ENCODE peak calls at places on chromosomes 11 and 22, in four cellular contexts. M, N, P and L are unnamed samples. For H3K36me3, the result is how much of the 10 kb centered on the place peaks cover.

GRCh38 chr11:104781037-104781436 is 117.2 kb downstream of the CASP12 start:
- DNase-seq in M (no peak), P (no peak), N (no peak), L (no peak)

GRCh38 chr11:111870887-111871692 is at the start of gene ALG9:
- DNase-seq in M (peak), P (peak), N (peak), L (peak)

GRCh38 chr22:30210235-30210831 is 36.2 kb downstream of the LIF start:
- DNase-seq in N (no peak), P (no peak), M (peak), L (peak)

GRCh38 chr11:129701706-129702105 is 113.9 kb upstream of the TMEM45B start:
- DNase-seq in P (no peak), N (no peak), M (no peak), L (no peak)

GRCh38 chr22:49739138-49739537 is 88.5 kb downstream of the BRD1 start:
- DNase-seq in P (no peak), M (no peak), N (no peak), L (no peak)

GRCh38 chr11:3950996-3951662 is 95.7 kb downstream of the STIM1 start:
- DNase-seq in N (no peak), M (no peak), P (no peak), L (no peak)

GRCh38 chr22:38041760-38042584 is 15.2 kb upstream of the PICK1 start:
- DNase-seq in P (no peak), M (no peak), N (no peak), L (no peak)

GRCh38 chr11:119671048-119671447 is 58.0 kb downstream of the NECTIN1 start:
- DNase-seq in N (no peak), P (peak), M (peak), L (no peak)

GRCh38 chr11:74701351-74701750 is 29.9 kb downstream of the CHRDL2 start:
- DNase-seq in N (peak), P (no peak), M (no peak), L (no peak)

GRCh38 chr22:45077826-45078334 is 68.1 kb upstream of the PHF21B start:
- DNase-seq in P (no peak), M (no peak), N (no peak), L (no peak)

GRCh38 chr11:831951-832528 is 712 bp upstream of the CD151 start:
- DNase-seq in P (no peak), M (no peak), N (no peak), L (no peak)

GRCh38 chr22:37483594-37484114 is 2.5 kb downstream of the MFNG start:
- DNase-seq in N (no peak), M (no peak), P (no peak), L (no peak)

GRCh38 chr22:50292643-50293440 is 14.6 kb downstream of the PLXNB2 start:
- DNase-seq in N (peak), M (no peak), P (no peak), L (no peak)

GRCh38 chr11:85132839-85133238 is 494.3 kb downstream of the DLG2 start:
- DNase-seq in N (no peak), M (no peak), P (no peak), L (no peak)

GRCh38 chr11:112454841-112455240 is 194.2 kb upstream of the PLET1 start:
- DNase-seq in M (no peak), P (no peak), N (no peak), L (no peak)

GRCh38 chr22:48737461-48738203 is 1090.0 kb downstream of the BRD1 start:
- DNase-seq in N (no peak), P (peak), M (no peak), L (peak)

GRCh38 chr22:27597703-27598444 is 203.7 kb downstream of the MN1 start:
- DNase-seq in N (peak), P (no peak), M (no peak), L (peak)

GRCh38 chr11:118915941-118916841 is 9.5 kb downstream of the BCL9L start:
- DNase-seq in P (peak), M (no peak), N (no peak), L (no peak)

GRCh38 chr22:39926175-39927152 is 25.6 kb downstream of the GRAP2 start:
- DNase-seq in P (no peak), N (no peak), M (no peak), L (no peak)

GRCh38 chr11:115362997-115363396 is 141.2 kb downstream of the CADM1 start:
- DNase-seq in N (peak), M (no peak), P (no peak), L (no peak)

GRCh38 chr11:118596226-118596625 is 11.2 kb upstream of the PHLDB1 start:
- DNase-seq in P (no peak), N (no peak), M (no peak), L (no peak)

GRCh38 chr11:130344846-130345245 is 30.1 kb upstream of the ZBTB44 start:
- DNase-seq in P (no peak), M (no peak), N (no peak), L (no peak)

GRCh38 chr11:3231851-3232744 is at the start of gene MRGPRE:
- DNase-seq in P (peak), N (no peak), M (no peak), L (peak)

GRCh38 chr22:48424201-48424627 is 1403.5 kb downstream of the BRD1 start:
- DNase-seq in N (no peak), M (no peak), P (no peak), L (no peak)

DNA sequence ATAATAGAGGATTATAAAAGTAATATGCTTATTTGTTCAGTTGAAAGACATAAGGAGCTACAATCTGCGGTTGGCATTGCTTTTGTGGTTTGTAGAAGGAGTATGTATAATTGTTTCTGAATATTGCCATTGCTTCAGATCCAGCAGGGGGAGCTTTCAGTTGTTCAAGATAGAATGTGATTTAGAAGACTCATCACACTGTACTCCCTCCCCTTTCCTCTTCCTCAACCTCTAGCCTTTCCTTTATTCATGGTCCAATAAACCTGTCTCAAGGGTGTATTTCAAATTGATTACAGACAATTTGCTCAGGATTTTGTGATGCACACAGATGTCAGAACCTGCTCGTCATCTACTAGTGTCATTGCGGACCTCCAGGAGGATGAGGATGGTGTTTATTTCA is 9.8 kb downstream of the PRMT3 start:
- DNase-seq in N (peak), P (no peak), M (no peak), L (no peak)
- H3K36me3 ChIP-seq in N (half or more), P (under half), M (half or more), L (half or more)

DNA sequence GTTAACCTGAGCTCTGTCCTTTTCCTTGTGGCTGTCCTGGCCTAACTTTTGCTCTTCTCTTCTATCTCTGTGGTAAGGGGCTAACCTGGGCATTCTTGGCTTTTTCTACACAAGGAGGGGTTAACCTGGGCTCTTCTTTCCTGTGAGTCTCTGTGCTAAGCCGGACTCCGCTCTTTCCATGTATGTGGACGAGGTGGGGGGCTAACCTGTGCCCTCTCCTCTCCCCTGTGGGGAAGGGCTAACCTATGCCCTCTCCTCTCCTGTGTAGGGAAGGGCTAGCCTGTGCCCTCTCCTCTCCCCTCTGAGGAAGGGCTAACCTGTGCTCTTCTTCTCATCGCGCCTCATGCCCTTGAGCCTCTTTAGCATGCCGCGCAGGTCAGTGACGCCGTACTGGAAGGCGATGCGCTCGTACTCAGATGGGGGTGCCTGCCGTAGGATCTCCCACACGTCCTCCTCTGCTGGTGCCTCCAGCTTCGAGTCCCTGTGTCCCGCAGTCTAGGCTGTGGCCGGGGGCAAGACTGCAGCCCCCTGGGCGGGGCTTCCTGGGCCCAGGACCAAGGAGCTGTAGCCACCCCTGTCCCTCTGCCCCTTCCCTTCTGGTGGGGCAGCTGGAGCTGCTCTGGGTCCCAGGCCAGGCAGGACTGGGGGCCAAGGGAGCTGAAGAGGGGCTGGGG is 6.5 kb downstream of the MYBPC3 start:
- DNase-seq in M (no peak), N (no peak), P (no peak), L (no peak)
- H3K36me3 ChIP-seq in M (under half), N (under half), P (under half), L (under half)

DNA sequence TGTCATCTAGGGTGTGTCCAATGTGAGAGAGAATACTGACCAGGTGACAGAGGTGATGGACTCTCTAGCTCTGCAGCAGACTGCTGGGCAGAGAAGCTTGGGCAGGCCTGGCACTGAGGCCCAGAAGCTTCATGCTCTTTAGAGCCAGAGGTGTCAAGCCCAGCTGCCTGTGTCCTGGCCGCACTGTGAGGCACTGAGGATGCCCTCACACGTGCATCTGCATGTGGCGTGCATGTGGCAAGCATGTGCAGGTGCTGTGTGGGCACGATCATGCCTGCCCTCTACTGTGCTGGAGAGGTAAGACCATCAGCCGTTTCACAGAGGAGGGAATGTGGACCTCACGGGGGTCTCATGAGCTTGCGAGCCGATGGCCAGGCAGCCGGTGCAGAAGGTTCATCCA is 15.8 kb upstream of the TXNRD2 start:
- DNase-seq in P (peak), N (no peak), M (no peak), L (peak)
- H3K36me3 ChIP-seq in P (under half), N (under half), M (under half), L (under half)

DNA sequence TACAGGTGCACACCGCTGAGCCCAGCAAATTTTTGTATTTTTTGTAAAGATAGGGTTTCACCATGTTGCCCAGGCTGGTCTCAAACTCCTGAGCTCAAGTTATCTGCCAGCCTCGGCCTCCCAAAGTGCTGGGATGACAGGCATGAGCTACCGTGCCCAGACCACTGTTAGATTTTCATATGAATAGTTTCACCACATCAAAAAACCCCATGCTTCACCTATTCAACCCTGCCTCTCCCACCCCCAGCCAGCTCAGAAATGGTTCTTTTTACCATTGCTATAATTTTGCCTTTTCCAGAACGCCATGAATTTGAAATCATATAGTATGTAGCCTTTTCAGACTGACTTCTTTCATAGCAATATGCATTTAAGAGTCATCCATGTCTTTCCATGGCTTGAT is 37.9 kb downstream of the CDPF1 start:
- DNase-seq in P (no peak), N (no peak), M (no peak), L (no peak)
- H3K36me3 ChIP-seq in P (under half), N (under half), M (half or more), L (under half)

DNA sequence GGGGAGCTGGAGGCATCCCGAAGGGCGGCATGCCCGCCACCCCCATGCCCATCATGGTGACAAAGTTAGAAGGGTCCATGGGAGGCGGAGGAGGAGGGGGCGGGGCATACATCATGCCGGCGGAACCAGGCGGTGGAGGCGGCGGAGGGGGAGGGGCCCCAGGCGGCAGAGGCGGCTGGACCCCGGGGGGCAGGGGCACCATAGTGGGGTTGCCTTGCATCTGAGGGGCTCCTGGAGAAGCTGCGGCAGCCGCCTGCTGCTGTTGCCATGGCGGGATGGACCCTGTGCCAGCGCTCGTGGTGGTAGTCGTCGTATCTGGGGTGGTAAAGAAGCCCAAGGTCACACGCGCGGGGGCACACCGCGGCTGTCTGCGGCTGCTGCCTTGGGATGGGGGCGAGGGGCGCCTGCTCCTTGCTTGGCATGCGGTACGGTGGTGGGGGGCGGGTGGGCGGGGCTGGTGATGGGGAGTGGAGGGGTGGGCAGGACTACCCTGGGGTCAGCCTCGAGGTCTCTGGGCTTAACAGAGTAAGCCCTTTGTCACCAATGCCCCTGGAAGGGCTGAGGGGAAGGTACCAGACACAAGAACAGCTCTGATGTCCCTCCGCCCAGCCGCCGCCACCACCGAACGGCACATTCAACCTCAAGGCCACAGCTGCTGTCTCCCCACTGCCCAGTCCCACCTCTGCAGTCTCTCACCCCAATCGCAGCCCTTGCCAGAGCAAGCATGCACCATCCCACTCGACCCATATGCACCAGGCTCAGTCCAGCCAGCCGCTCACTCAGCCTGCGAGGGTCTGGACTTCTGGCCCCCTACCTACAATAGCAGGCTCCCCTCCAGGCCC is 6.3 kb upstream of the PYGM start:
- DNase-seq in N (no peak), M (no peak), P (peak), L (peak)
- H3K36me3 ChIP-seq in N (half or more), M (half or more), P (half or more), L (half or more)

GRCh38 chr11:133004369-133004768 is 527.9 kb downstream of the OPCML start:
- DNase-seq in P (no peak), M (no peak), N (no peak), L (no peak)
- H3K36me3 ChIP-seq in P (under half), M (under half), N (under half), L (under half)

GRCh38 chr11:133901316-133901715 is 55.5 kb downstream of the IGSF9B start:
- DNase-seq in N (no peak), P (peak), M (no peak), L (peak)

GRCh38 chr11:133902506-133902905 is 54.3 kb downstream of the IGSF9B start:
- DNase-seq in M (peak), N (no peak), P (peak), L (peak)

GRCh38 chr11:133901999-133902398 is 54.8 kb downstream of the IGSF9B start:
- DNase-seq in N (no peak), M (no peak), P (peak), L (no peak)

GRCh38 chr11:133903875-133904817 is 52.6 kb downstream of the IGSF9B start:
- DNase-seq in M (no peak), N (no peak), P (peak), L (peak)

GRCh38 chr11:133903056-133903455 is 53.7 kb downstream of the IGSF9B start:
- DNase-seq in M (peak), N (no peak), P (peak), L (peak)
- H3K36me3 ChIP-seq in M (under half), N (under half), P (under half), L (under half)